ENCODE peak calls at places on chromosome 3, in eight cellular contexts. T, P, N, O, J, H, S and C are unnamed samples.

GRCh38 chr3:32963871-32964270 is 12.4 kb downstream of the CCR4 start:
- DNase-seq in S (no peak), N (no peak), O (no peak), J (no peak), T (no peak), H (no peak), P (no peak), C (no peak)

GRCh38 chr3:17009831-17010230 is 125.1 kb downstream of the PLCL2 start:
- DNase-seq in O (no peak), J (no peak), T (no peak), H (no peak), N (no peak), P (no peak), S (no peak), C (no peak)

GRCh38 chr3:24199305-24199704 is 254.2 kb downstream of the NR1D2 start:
- DNase-seq in N (no peak), S (no peak), O (no peak), P (no peak), J (no peak), T (no peak), H (no peak), C (no peak)

GRCh38 chr3:25872200-25872877 is 82.4 kb downstream of the OXSM start:
- DNase-seq in S (no peak), P (no peak), O (no peak), N (no peak), J (no peak), H (no peak), T (no peak), C (no peak)

GRCh38 chr3:160931474-160931873 is 173.7 kb downstream of the B3GALNT1 start:
- DNase-seq in N (no peak), O (no peak), P (peak; percentile 72), H (no peak), S (peak; percentile 10), J (no peak), T (no peak), C (no peak)

GRCh38 chr3:154242766-154243165 is 81.5 kb downstream of the DHX36 start:
- DNase-seq in H (peak; percentile 22), J (no peak), S (no peak), P (no peak), T (no peak), N (no peak), O (no peak), C (no peak)

GRCh38 chr3:73512095-73512494 is 112.6 kb downstream of the PDZRN3 start:
- DNase-seq in S (no peak), J (no peak), N (no peak), T (no peak), H (no peak), P (no peak), O (no peak), C (no peak)

GRCh38 chr3:94972066-94972465 is 909.2 kb downstream of the NSUN3 start:
- DNase-seq in T (no peak), J (no peak), S (no peak), O (no peak), H (no peak), N (no peak), P (no peak), C (no peak)

GRCh38 chr3:119227064-119227850 is 13.4 kb downstream of the B4GALT4 start:
- DNase-seq in N (no peak), S (no peak), P (peak; percentile 24), O (no peak), H (no peak), T (no peak), J (no peak), C (no peak)

GRCh38 chr3:46489875-46490274 is 7.9 kb upstream of the RTP3 start:
- DNase-seq in T (peak; percentile 88), S (peak; percentile 77), N (no peak), O (no peak), H (no peak), J (no peak), P (peak; percentile 68), C (no peak)

GRCh38 chr3:24088782-24089181 is 143.7 kb downstream of the NR1D2 start:
- DNase-seq in H (no peak), N (no peak), S (peak; percentile 68), J (no peak), T (peak; percentile 65), O (no peak), P (peak; percentile 67), C (no peak)

GRCh38 chr3:123081718-123082369 is 15.0 kb downstream of the PDIA5 start:
- DNase-seq in H (no peak), T (no peak), O (no peak), S (no peak), N (no peak), J (no peak), P (no peak), C (no peak)

GRCh38 chr3:196970547-196971093 is 2.0 kb upstream of the PIGZ start:
- DNase-seq in J (no peak), S (no peak), T (no peak), O (peak; percentile 44), H (no peak), N (no peak), P (no peak), C (no peak)